ENCODE peak calls at places on chromosome 4, in nine cellular contexts. L, G, B, Z, X, W, J, V and K are unnamed samples.

GRCh38 chr4:20813698-20814097 is 113.4 kb downstream of the PACRGL start:
- DNase-seq in L (no peak), G (no peak), B (no peak), Z (peak; percentile 20), X (no peak), W (no peak), J (no peak), V (no peak), K (peak; percentile 17)

GRCh38 chr4:133403913-133404312 is 254.8 kb downstream of the PCDH10 start:
- DNase-seq in L (no peak), G (no peak), B (no peak), Z (no peak), X (no peak), W (no peak), J (no peak), V (no peak), K (no peak)

GRCh38 chr4:19831644-19832285 is 419.9 kb upstream of the SLIT2 start:
- DNase-seq in L (no peak), G (no peak), B (no peak), Z (peak; percentile 48), X (no peak), W (no peak), J (no peak), V (no peak), K (no peak)

GRCh38 chr4:86961605-86962295 is 26.9 kb downstream of the AFF1 start:
- DNase-seq in L (no peak), G (no peak), B (peak; percentile 81), Z (peak; percentile 75), X (no peak), W (no peak), J (no peak), V (peak; percentile 74), K (no peak)

GRCh38 chr4:176393306-176394013 is 73.7 kb downstream of the SPCS3 start:
- DNase-seq in L (no peak), G (no peak), B (no peak), Z (no peak), X (no peak), W (no peak), J (no peak), V (no peak), K (no peak)

GRCh38 chr4:38805530-38806145 is 1.0 kb upstream of the TLR1 start:
- DNase-seq in L (no peak), G (no peak), B (no peak), Z (no peak), X (peak; percentile 50), W (no peak), J (no peak), V (peak; percentile 85), K (no peak)

GRCh38 chr4:159723341-159724048 is 620.6 kb downstream of the RAPGEF2 start:
- DNase-seq in L (peak; percentile 22), G (no peak), B (no peak), Z (no peak), X (no peak), W (no peak), J (no peak), V (no peak), K (no peak)

GRCh38 chr4:155787113-155787710 is 28.4 kb downstream of the GUCY1B1 start:
- DNase-seq in L (peak; percentile 73), G (peak; percentile 44), B (peak; percentile 67), Z (peak; percentile 71), X (no peak), W (peak; percentile 5), J (no peak), V (peak; percentile 19), K (no peak)

GRCh38 chr4:43243433-43244116 is 351.1 kb downstream of the GRXCR1 start:
- DNase-seq in L (no peak), G (no peak), B (no peak), Z (no peak), X (no peak), W (no peak), J (no peak), V (no peak), K (no peak)

GRCh38 chr4:188428935-188429334 is 289.7 kb downstream of the TRIML1 start:
- DNase-seq in L (peak; percentile 71), G (no peak), B (no peak), Z (no peak), X (no peak), W (no peak), J (no peak), V (no peak), K (no peak)

GRCh38 chr4:181688886-181689285 is 554.3 kb upstream of the TENM3 start:
- DNase-seq in L (no peak), G (no peak), B (no peak), Z (peak; percentile 52), X (no peak), W (no peak), J (no peak), V (no peak), K (no peak)

GRCh38 chr4:78032929-78033328 is 24.2 kb upstream of the FRAS1 start:
- DNase-seq in L (no peak), G (no peak), B (no peak), Z (no peak), X (no peak), W (no peak), J (no peak), V (no peak), K (no peak)

GRCh38 chr4:78032446-78032845 is 24.7 kb upstream of the FRAS1 start:
- DNase-seq in L (peak; percentile 9), G (no peak), B (no peak), Z (no peak), X (no peak), W (no peak), J (no peak), V (no peak), K (no peak)

GRCh38 chr4:78038704-78039103 is 18.4 kb upstream of the FRAS1 start:
- DNase-seq in L (no peak), G (no peak), B (no peak), Z (no peak), X (no peak), W (no peak), J (no peak), V (no peak), K (no peak)

GRCh38 chr4:78031457-78031856 is 25.7 kb upstream of the FRAS1 start:
- DNase-seq in L (no peak), G (no peak), B (no peak), Z (no peak), X (no peak), W (no peak), J (no peak), V (no peak), K (no peak)

DNA sequence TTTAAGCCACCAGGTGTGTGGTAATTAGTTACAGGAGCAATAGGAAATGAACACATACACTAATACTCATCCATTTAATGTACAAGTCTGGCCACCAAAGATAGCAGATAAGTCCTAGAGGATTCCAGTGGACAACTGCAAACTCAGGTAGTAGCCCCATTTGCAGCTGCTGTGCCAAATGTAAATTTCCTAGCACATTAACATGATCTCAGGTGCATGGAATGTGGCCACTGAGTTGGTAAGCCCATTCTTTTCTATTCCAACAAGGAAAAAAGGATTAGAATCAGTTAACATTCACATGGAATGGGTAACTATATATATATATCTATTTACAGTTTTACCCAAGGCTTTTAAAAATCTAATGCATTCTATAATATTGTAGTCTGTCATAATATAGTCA is 23.3 kb upstream of the FRAS1 start:
- DNase-seq in L (no peak), G (no peak), B (no peak), Z (no peak), X (no peak), W (no peak), J (no peak), V (no peak), K (no peak)
- TF ChIP-seq CTCF in L (no peak), G (no peak), B (no peak), Z (no peak), X (no peak), W (no peak), J (no peak), V (no peak), K (no peak)

GRCh38 chr4:150302553-150302952 is 224.3 kb downstream of the DCLK2 start:
- DNase-seq in L (peak; percentile 90), G (peak; percentile 53), B (no peak), Z (peak; percentile 96), X (no peak), W (no peak), J (no peak), V (no peak), K (peak; percentile 25)
- TF ChIP-seq CTCF in L (no peak), G (no peak), B (no peak), Z (no peak), X (no peak), W (no peak), J (no peak), V (no peak), K (no peak)

GRCh38 chr4:73067971-73068394 is 1.5 kb downstream of the COX18 start:
- DNase-seq in L (peak; percentile 19), G (no peak), B (no peak), Z (peak; percentile 24), X (no peak), W (no peak), J (no peak), V (no peak), K (no peak)

GRCh38 chr4:73070072-73070385 is 513 bp upstream of the COX18 start:
- DNase-seq in L (no peak), G (no peak), B (no peak), Z (no peak), X (no peak), W (no peak), J (no peak), V (peak; percentile 25), K (no peak)

GRCh38 chr4:73066928-73067327 is 2.6 kb downstream of the COX18 start:
- DNase-seq in L (no peak), G (no peak), B (no peak), Z (no peak), X (no peak), W (no peak), J (no peak), V (no peak), K (no peak)

GRCh38 chr4:73068496-73069337 is 799 bp downstream of the COX18 start:
- DNase-seq in L (peak; percentile 52), G (no peak), B (peak; percentile 23), Z (peak; percentile 53), X (no peak), W (peak; percentile 8), J (no peak), V (no peak), K (no peak)

GRCh38 chr4:73069338-73070071 is at the start of gene COX18:
- DNase-seq in L (peak; percentile 98), G (peak; percentile 97), B (peak; percentile 99), Z (peak; percentile 99), X (peak; percentile 97), W (peak; percentile 92), J (peak; percentile 99), V (peak; percentile 98), K (peak; percentile 98)
- TF ChIP-seq CTCF in L (no peak), G (no peak), B (no peak), Z (no peak), X (no peak), W (no peak), J (no peak), V (peak; percentile 7), K (no peak)

DNA sequence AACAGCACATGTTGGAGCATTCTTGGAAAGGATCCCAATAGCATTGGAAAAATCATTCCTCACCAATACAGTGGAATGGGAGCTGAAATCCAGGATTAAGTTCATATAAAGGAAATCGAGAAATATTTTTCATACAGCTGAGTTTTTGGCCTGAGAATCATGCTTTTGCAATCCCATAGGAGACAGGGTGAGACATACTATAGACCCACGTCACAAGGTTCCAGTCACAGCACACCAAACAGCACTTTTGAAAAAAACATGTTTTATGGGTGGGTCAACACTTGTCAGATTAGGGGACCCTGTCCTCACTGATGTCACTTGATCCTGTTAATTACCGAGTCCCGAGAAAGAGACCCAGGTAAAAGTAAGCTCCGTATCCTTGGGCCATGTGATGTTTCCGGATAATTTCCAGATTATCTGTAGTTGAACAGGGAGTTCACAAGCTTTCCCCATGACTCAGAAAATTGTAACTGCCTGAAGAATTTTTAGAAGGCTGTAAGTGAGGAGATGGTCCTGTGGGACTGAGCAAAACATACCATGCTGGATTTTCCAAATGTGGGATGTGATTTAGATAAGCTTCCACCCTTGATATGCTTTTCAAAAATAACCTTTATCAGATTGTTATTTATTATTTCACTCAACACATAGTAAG is 80.9 kb upstream of the TLR3 start:
- DNase-seq in L (no peak), G (no peak), B (no peak), Z (no peak), X (no peak), W (no peak), J (no peak), V (no peak), K (no peak)
- TF ChIP-seq CTCF in L (no peak), G (no peak), B (no peak), Z (no peak), X (no peak), W (no peak), J (no peak), V (no peak), K (no peak)